ENCODE peak calls at places on chromosomes 4 and X, in nine cellular contexts. Y is psoas muscle; M is upper lobe of right lung; X is neuronal stem cell; T is CD4-positive, alpha-beta memory T cell; F is H9; Z is lung; R is IMR-90; I is NT2/D1. O is an unnamed sample.

GRCh38 chr4:113958766-113959540 is 20.5 kb downstream of the ARSJ start:
- DNase-seq in Y (no peak), M (no peak), X (no peak), T (no peak), F (no peak), Z (no peak), R (peak; percentile 97), I (no peak), O (peak; percentile 87)

GRCh38 chr4:57156242-57156990 is 46.2 kb upstream of the IGFBP7 start:
- DNase-seq in Y (no peak), M (no peak), X (no peak), T (no peak), F (no peak), Z (no peak), R (peak; percentile 41), I (no peak), O (peak; percentile 61)

GRCh38 chr4:153514001-153514526 is 47.9 kb downstream of the TMEM131L start:
- DNase-seq in Y (no peak), M (no peak), X (no peak), T (no peak), F (no peak), Z (no peak), R (peak; percentile 66), I (no peak), O (peak; percentile 60)

GRCh38 chr4:47668810-47669408 is 169.0 kb downstream of the CORIN start:
- DNase-seq in Y (no peak), M (no peak), X (peak; percentile 17), T (peak; percentile 28), F (no peak), Z (no peak), R (peak; percentile 65), I (no peak), O (peak; percentile 48)

GRCh38 chrX:111116666-111117065 is 20.7 kb downstream of the PAK3 start:
- DNase-seq in Y (no peak), M (no peak), X (no peak), T (no peak), F (no peak), Z (no peak), R (no peak), I (no peak), O (no peak)

GRCh38 chrX:154750301-154751120 is at the start of gene GAB3:
- DNase-seq in Y (peak; percentile 39), M (peak; percentile 75), X (no peak), T (peak; percentile 42), F (no peak), Z (no peak), R (peak; percentile 31), I (no peak), O (no peak)

GRCh38 chr4:1976416-1977352 is 32.1 kb downstream of the NELFA start:
- DNase-seq in Y (no peak), M (peak; percentile 64), X (no peak), T (no peak), F (peak; percentile 26), Z (no peak), R (no peak), I (no peak), O (no peak)

GRCh38 chr4:100246697-100247096 is 56.4 kb upstream of the DDIT4L start:
- DNase-seq in Y (peak; percentile 56), M (no peak), X (no peak), T (no peak), F (no peak), Z (no peak), R (no peak), I (no peak), O (no peak)

GRCh38 chrX:79400618-79401017 is 33.5 kb upstream of the ITM2A start:
- DNase-seq in Y (no peak), M (no peak), X (no peak), T (peak; percentile 16), F (no peak), Z (no peak), R (no peak), I (no peak), O (no peak)

GRCh38 chr4:7781993-7782392 is 157.7 kb downstream of the AFAP1 start:
- DNase-seq in Y (no peak), M (peak; percentile 38), X (no peak), T (no peak), F (no peak), Z (no peak), R (no peak), I (no peak), O (no peak)

GRCh38 chr4:129806986-129807385 is 711.0 kb downstream of the C4orf33 start:
- DNase-seq in Y (no peak), M (no peak), X (no peak), T (no peak), F (no peak), Z (no peak), R (no peak), I (no peak), O (peak; percentile 7)

GRCh38 chr4:43680416-43680815 is 768.2 kb downstream of the KCTD8 start:
- DNase-seq in Y (no peak), M (no peak), X (peak; percentile 1), T (no peak), F (no peak), Z (no peak), R (no peak), I (no peak), O (no peak)

GRCh38 chrX:72662020-72662747 is 51.9 kb downstream of the PHKA1 start:
- DNase-seq in Y (peak; percentile 14), M (no peak), X (no peak), T (no peak), F (no peak), Z (no peak), R (no peak), I (no peak), O (no peak)

GRCh38 chrX:118976599-118977340 is 2.4 kb downstream of the LONRF3 start:
- DNase-seq in Y (peak; percentile 47), M (peak; percentile 85), X (no peak), T (peak; percentile 6), F (no peak), Z (peak; percentile 58), R (no peak), I (no peak), O (no peak)

GRCh38 chr4:169209388-169209883 is 61.3 kb downstream of the SH3RF1 start:
- DNase-seq in Y (no peak), M (no peak), X (no peak), T (no peak), F (no peak), Z (no peak), R (no peak), I (no peak), O (no peak)

GRCh38 chrX:46328133-46328532 is 217.1 kb downstream of the ZNF674 start:
- DNase-seq in Y (no peak), M (no peak), X (no peak), T (no peak), F (no peak), Z (no peak), R (no peak), I (no peak), O (no peak)

GRCh38 chrX:46330513-46330912 is 214.7 kb downstream of the ZNF674 start:
- DNase-seq in Y (no peak), M (no peak), X (no peak), T (no peak), F (no peak), Z (no peak), R (no peak), I (no peak), O (no peak)

GRCh38 chrX:46325312-46325877 is 219.8 kb downstream of the ZNF674 start:
- DNase-seq in Y (no peak), M (no peak), X (no peak), T (no peak), F (peak; percentile 53), Z (peak; percentile 47), R (peak; percentile 52), I (no peak), O (peak; percentile 95)

GRCh38 chrX:46326161-46326560 is 219.1 kb downstream of the ZNF674 start:
- DNase-seq in Y (no peak), M (no peak), X (no peak), T (no peak), F (no peak), Z (no peak), R (peak; percentile 15), I (no peak), O (peak; percentile 30)

DNA sequence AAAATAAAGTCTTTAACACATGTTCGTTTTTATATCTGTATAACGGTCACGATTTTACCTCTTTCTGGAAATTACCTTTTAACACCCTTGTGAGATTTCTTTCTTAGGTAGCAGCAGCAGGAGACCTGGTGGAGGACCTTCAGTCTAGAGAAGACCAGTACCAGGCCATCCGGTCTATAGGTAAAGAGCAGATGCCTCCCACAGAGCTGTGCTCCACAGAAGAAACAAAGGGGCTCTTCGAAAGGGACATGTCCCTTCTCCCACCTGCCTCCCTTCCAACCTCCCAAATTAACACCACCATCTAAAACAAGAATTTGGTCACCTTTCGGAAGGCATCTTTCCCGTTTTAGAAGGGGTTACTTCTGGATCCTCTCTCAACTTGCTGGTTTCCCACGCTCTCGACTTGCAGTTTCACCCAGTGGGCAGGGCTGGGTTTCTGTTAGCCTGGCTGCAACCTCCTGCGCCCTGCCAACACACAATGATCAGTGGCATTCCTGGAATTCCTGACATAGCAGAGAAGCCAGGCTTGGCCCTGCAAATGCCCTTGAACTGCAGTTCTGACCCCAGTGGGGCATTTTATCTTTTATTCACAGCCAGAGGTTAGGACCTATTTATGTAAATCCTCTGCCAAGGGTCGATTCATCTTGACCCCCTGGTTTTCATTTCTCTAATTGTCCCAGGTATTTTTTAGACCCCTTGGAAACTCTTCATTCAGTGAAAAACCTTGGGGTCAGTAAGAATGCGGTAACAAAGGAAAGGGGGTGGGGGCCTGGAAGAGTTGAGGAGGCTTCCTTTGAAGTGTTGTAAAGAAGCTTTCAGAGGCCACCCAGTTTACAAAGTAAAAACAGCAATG is 217.8 kb downstream of the ZNF674 start:
- DNase-seq in Y (no peak), M (peak; percentile 68), X (peak; percentile 76), T (no peak), F (peak; percentile 93), Z (peak; percentile 57), R (no peak), I (peak; percentile 87), O (peak; percentile 88)
- H3K4me1 ChIP-seq in Y (no peaks in the 10 kb centered on the region), M (no peaks in the 10 kb centered on the region), X (peaks cover 19% of the 10 kb centered on the region), T (peaks cover 19% of the 10 kb centered on the region), F (peaks cover 19% of the 10 kb centered on the region), Z (peaks cover 1% of the 10 kb centered on the region), R (peaks cover 2% of the 10 kb centered on the region), I (peaks cover 3% of the 10 kb centered on the region), O (peaks cover 23% of the 10 kb centered on the region)

GRCh38 chr4:148015468-148015867 is 283.6 kb downstream of the ARHGAP10 start:
- DNase-seq in Y (no peak), M (no peak), X (no peak), T (no peak), F (no peak), Z (no peak), R (no peak), I (no peak), O (no peak)
- H3K4me1 ChIP-seq in Y (peaks cover 31% of the 10 kb centered on the region), M (peaks cover 16% of the 10 kb centered on the region), X (no peaks in the 10 kb centered on the region), T (no peaks in the 10 kb centered on the region), F (peaks cover 4% of the 10 kb centered on the region), Z (peaks cover 4% of the 10 kb centered on the region), R (peaks cover 7% of the 10 kb centered on the region), I (no peaks in the 10 kb centered on the region), O (no peaks in the 10 kb centered on the region)

GRCh38 chr4:102057122-102057521 is 266.6 kb downstream of the BANK1 start:
- DNase-seq in Y (no peak), M (no peak), X (no peak), T (no peak), F (no peak), Z (no peak), R (no peak), I (no peak), O (no peak)
- H3K4me1 ChIP-seq in Y (no peaks in the 10 kb centered on the region), M (no peaks in the 10 kb centered on the region), X (no peaks in the 10 kb centered on the region), T (no peaks in the 10 kb centered on the region), F (no peaks in the 10 kb centered on the region), Z (no peaks in the 10 kb centered on the region), R (no peaks in the 10 kb centered on the region), I (no peaks in the 10 kb centered on the region), O (no peaks in the 10 kb centered on the region)

GRCh38 chr4:52863324-52863723 is 1.2 kb downstream of the RASL11B start:
- DNase-seq in Y (no peak), M (no peak), X (no peak), T (no peak), F (no peak), Z (no peak), R (no peak), I (no peak), O (no peak)
- H3K4me1 ChIP-seq in Y (peaks cover 8% of the 10 kb centered on the region), M (peaks cover 18% of the 10 kb centered on the region), X (peaks cover 16% of the 10 kb centered on the region), T (peaks cover 13% of the 10 kb centered on the region), F (peaks cover 7% of the 10 kb centered on the region), Z (peaks cover 18% of the 10 kb centered on the region), R (peaks cover 9% of the 10 kb centered on the region), I (no peaks in the 10 kb centered on the region), O (peaks cover 4% of the 10 kb centered on the region)

O was measured in foreskin keratinocyte.